ENCODE peak calls at places on chromosomes 1 and 21, in four cellular contexts. L is K562, G is HepG2, T is GM12878. V is an unnamed sample.

GRCh38 chr21:43644609-43645008 is 14.7 kb downstream of the HSF2BP start:
- DNase-seq in T (no peak), L (no peak), G (no peak), V (no peak)

GRCh38 chr1:184362876-184363275 is 24.0 kb upstream of the C1orf21 start:
- DNase-seq in T (no peak), G (no peak), L (no peak), V (no peak)

GRCh38 chr1:78464449-78464891 is 26.3 kb upstream of the PTGFR start:
- DNase-seq in G (no peak), L (no peak), T (no peak), V (no peak)

GRCh38 chr1:5907386-5907785 is 84.8 kb downstream of the NPHP4 start:
- DNase-seq in L (no peak), G (no peak), T (no peak), V (no peak)

GRCh38 chr1:12435639-12436344 is 182.2 kb downstream of the DHRS3 start:
- DNase-seq in L (no peak), G (no peak), T (peak; percentile 85), V (no peak)

GRCh38 chr1:55012661-55013060 is 13.9 kb downstream of the BSND start:
- DNase-seq in L (no peak), G (no peak), T (no peak), V (no peak)

GRCh38 chr1:23370270-23370743 is 671 bp upstream of the ZNF436 start:
- DNase-seq in G (no peak), L (no peak), T (no peak), V (no peak)

GRCh38 chr1:53025778-53026131 is 36.3 kb upstream of the PODN start:
- DNase-seq in T (no peak), G (no peak), L (no peak), V (no peak)

GRCh38 chr1:40746344-40747090 is 37.1 kb upstream of the KCNQ4 start:
- DNase-seq in L (no peak), T (no peak), G (no peak), V (no peak)

GRCh38 chr1:1250828-1251284 is 4.3 kb upstream of the C1QTNF12 start:
- DNase-seq in G (no peak), L (no peak), T (peak; percentile 53), V (no peak)

GRCh38 chr21:35048183-35048601 is 910 bp downstream of the RUNX1 start:
- DNase-seq in G (no peak), L (no peak), T (no peak), V (no peak)

GRCh38 chr1:24909388-24909898 is 20.6 kb downstream of the RUNX3 start:
- DNase-seq in G (peak; percentile 76), T (no peak), L (peak; percentile 76), V (peak; percentile 89)

GRCh38 chr1:12549460-12550349 is 68.3 kb downstream of the DHRS3 start:
- DNase-seq in T (no peak), L (peak; percentile 74), G (peak; percentile 90), V (peak; percentile 5)

GRCh38 chr21:23811802-23812201 is 1795.5 kb downstream of the MRPL39 start:
- DNase-seq in T (no peak), L (no peak), G (no peak), V (no peak)

GRCh38 chr1:183622884-183623785 is 12.4 kb downstream of the ARPC5 start:
- DNase-seq in G (peak; percentile 61), T (no peak), L (peak; percentile 54), V (peak; percentile 58)

GRCh38 chr1:109639841-109640184 is 16.1 kb upstream of the GSTM4 start:
- DNase-seq in G (no peak), L (no peak), T (no peak), V (no peak)

GRCh38 chr1:198168180-198168579 is 11.4 kb downstream of the NEK7 start:
- DNase-seq in G (no peak), T (no peak), L (no peak), V (no peak)

GRCh38 chr1:209825591-209826433 is 2.0 kb upstream of the UTP25 start:
- DNase-seq in L (no peak), G (no peak), T (no peak), V (no peak)

GRCh38 chr1:53107570-53108322 is 34.7 kb downstream of the SLC1A7 start:
- DNase-seq in G (peak; percentile 90), T (no peak), L (no peak), V (no peak)

GRCh38 chr1:15337656-15338402 is 71.9 kb upstream of the EFHD2 start:
- DNase-seq in L (no peak), G (no peak), T (no peak), V (no peak)

GRCh38 chr1:151673407-151673806 is 43.2 kb downstream of the CELF3 start:
- DNase-seq in L (no peak), G (no peak), T (no peak), V (no peak)

GRCh38 chr1:117567435-117567834 is 38.4 kb upstream of the TENT5C start:
- DNase-seq in G (no peak), L (no peak), T (no peak), V (no peak)

GRCh38 chr1:209590405-209590804 is 6.9 kb downstream of the CAMK1G start:
- DNase-seq in G (peak; percentile 19), L (peak; percentile 29), T (no peak), V (peak; percentile 54)

GRCh38 chr1:35708179-35708891 is 10.3 kb downstream of the C1orf216 start:
- DNase-seq in G (no peak), L (no peak), T (no peak), V (peak; percentile 37)

GRCh38 chr1:65527672-65528071 is 107.2 kb downstream of the LEPR start:
- DNase-seq in T (no peak), G (no peak), L (peak; percentile 16), V (no peak)
- TF ChIP-seq CREM in T (no peak), G (no peak), L (no peak), V (no peak)

GRCh38 chr21:25660233-25660632 is 21.2 kb downstream of the JAM2 start:
- DNase-seq in T (no peak), G (no peak), L (no peak), V (no peak)

GRCh38 chr21:25664462-25665070 is 25.5 kb downstream of the JAM2 start:
- DNase-seq in G (no peak), T (no peak), L (no peak), V (no peak)
- TF ChIP-seq CREM in G (no peak), T (no peak), L (no peak), V (no peak)

DNA sequence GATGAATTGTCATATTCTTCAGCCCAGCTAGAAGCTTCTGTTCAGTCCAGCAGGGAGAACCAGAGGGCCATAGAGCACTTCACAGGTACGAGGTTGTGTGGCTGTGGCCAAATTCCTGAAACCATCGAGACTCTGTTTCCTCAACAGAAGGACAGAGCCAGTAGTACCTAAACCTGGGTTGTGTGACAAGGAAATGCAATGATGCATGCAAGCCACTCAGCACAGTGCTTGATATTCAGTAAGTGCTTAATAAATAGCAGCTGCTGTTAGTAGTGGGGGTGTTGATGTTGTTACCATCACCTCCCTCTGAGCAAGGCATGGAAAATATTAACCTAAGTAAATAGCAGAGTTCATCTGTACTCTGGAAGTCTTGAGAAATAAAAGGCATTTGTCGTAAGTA is 429.8 kb upstream of the KAZN start:
- DNase-seq in T (no peak), G (no peak), L (no peak), V (no peak)
- TF ChIP-seq CREM in T (no peak), G (no peak), L (no peak), V (no peak)

GRCh38 chr1:240831922-240832321 is 220.0 kb upstream of the GREM2 start:
- DNase-seq in T (no peak), L (no peak), G (no peak), V (no peak)
- TF ChIP-seq CREM in T (no peak), L (no peak), G (no peak), V (no peak)

DNA sequence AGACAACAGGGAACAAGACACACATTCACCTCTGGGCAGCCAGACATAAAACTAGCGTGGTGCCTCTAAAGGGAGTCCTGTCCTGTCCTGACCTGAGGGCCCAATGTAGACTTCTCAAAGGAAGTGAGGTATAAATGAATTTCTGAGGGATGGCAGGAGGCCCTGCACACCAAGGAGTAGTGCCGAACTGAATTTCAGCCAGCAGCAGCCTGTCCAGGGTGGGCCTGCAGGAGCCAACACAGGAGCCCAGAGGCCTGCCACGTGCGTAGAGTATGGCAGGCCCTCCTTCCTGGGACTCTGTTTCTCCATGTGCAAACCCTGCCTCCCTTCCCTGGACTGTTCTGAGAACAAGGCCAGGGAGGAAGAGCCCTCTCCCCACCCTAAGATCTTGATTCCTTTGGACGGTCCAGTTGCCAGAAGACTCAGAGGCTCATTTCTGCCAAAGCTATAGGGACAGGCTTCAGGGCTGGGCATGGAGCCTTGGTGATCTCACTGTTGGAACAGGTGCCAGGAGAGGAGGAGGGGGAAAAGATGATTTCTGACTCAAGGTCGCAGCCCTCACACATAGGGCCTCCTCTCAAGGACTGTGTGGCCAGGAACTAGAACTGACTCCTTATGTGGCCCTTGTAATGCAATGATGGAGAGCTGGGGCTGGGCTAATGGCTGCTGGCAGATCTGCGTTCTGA is 1.8 kb upstream of the FABP3 start:
- DNase-seq in G (no peak), T (no peak), L (no peak), V (no peak)
- TF ChIP-seq CREM in G (no peak), T (no peak), L (no peak), V (no peak)

V was measured in WTC11.